ENCODE peak calls at places on chromosomes 13 and 19, in eight cellular contexts. R is CD4-positive, CD25-positive, alpha-beta regulatory T cell; Q is CD4-positive, alpha-beta T cell; A is activated CD4-positive, alpha-beta T cell treated with anti-CD3 and anti-CD28 coated beads for 4 hours; V is heart right ventricle; Z is GOT3; H is K562; W is neural crest cell. Y is an unnamed sample.

GRCh38 chr19:27844261-27844660 is 1368.7 kb downstream of the UQCRFS1 start:
- DNase-seq in R (no peak), Q (no peak), A (no peak), V (no peak), Z (no peak), H (no peak), W (no peak), Y (no peak)

GRCh38 chr13:75514080-75515040 is 23.3 kb downstream of the COMMD6 start:
- DNase-seq in R (no peak), Q (no peak), A (no peak), V (no peak), Z (no peak), H (no peak), W (no peak), Y (no peak)

GRCh38 chr13:44312898-44313551 is 60.6 kb upstream of the SERP2 start:
- DNase-seq in R (no peak), Q (no peak), A (no peak), V (no peak), Z (no peak), H (no peak), W (no peak), Y (no peak)

GRCh38 chr19:42229855-42230331 is 9.8 kb downstream of the ZNF526 start:
- DNase-seq in R (no peak), Q (no peak), A (no peak), V (no peak), Z (no peak), H (peak; percentile 86), W (no peak), Y (no peak)

GRCh38 chr19:15112385-15112784 is 5.2 kb downstream of the SYDE1 start:
- DNase-seq in R (no peak), Q (no peak), A (no peak), V (no peak), Z (no peak), H (peak; percentile 44), W (no peak), Y (no peak)

GRCh38 chr13:48232420-48233096 is 448 bp upstream of the ITM2B start:
- DNase-seq in R (no peak), Q (no peak), A (no peak), V (no peak), Z (no peak), H (no peak), W (no peak), Y (no peak)

GRCh38 chr13:31248361-31248760 is 48.6 kb downstream of the B3GLCT start:
- DNase-seq in R (no peak), Q (no peak), A (no peak), V (no peak), Z (no peak), H (no peak), W (no peak), Y (no peak)

GRCh38 chr19:6710273-6711077 is 10.0 kb downstream of the C3 start:
- DNase-seq in R (no peak), Q (no peak), A (peak; percentile 17), V (no peak), Z (no peak), H (peak; percentile 35), W (no peak), Y (no peak)

GRCh38 chr13:71242191-71242590 is 624.8 kb downstream of the DACH1 start:
- DNase-seq in R (no peak), Q (no peak), A (no peak), V (no peak), Z (no peak), H (no peak), W (no peak), Y (no peak)

GRCh38 chr13:49395416-49396277 is 48.2 kb downstream of the CAB39L start:
- DNase-seq in R (no peak), Q (no peak), A (no peak), V (no peak), Z (no peak), H (no peak), W (no peak), Y (no peak)

GRCh38 chr13:23794267-23795161 is 94.7 kb downstream of the MIPEP start:
- DNase-seq in R (peak; percentile 3), Q (no peak), A (no peak), V (no peak), Z (no peak), H (no peak), W (no peak), Y (no peak)

GRCh38 chr13:93789058-93789457 is 562.5 kb downstream of the GPC6 start:
- DNase-seq in R (no peak), Q (no peak), A (no peak), V (no peak), Z (no peak), H (no peak), W (no peak), Y (no peak)

GRCh38 chr19:3047307-3048189 is 14.7 kb downstream of the TLE5 start:
- DNase-seq in R (peak; percentile 66), Q (peak; percentile 73), A (peak; percentile 69), V (peak; percentile 74), Z (no peak), H (peak; percentile 95), W (peak; percentile 49), Y (peak; percentile 91)

GRCh38 chr13:50998326-50998725 is 88.7 kb downstream of the RNASEH2B start:
- DNase-seq in R (no peak), Q (no peak), A (no peak), V (no peak), Z (no peak), H (no peak), W (no peak), Y (no peak)

GRCh38 chr19:53969366-53969765 is 6.6 kb downstream of the CACNG8 start:
- DNase-seq in R (no peak), Q (no peak), A (no peak), V (no peak), Z (no peak), H (no peak), W (no peak), Y (no peak)

GRCh38 chr19:45824041-45824471 is 8.9 kb upstream of the RSPH6A start:
- DNase-seq in R (no peak), Q (no peak), A (no peak), V (no peak), Z (no peak), H (no peak), W (no peak), Y (no peak)

GRCh38 chr19:18418034-18418724 is 1.0 kb upstream of the SSBP4 start:
- DNase-seq in R (no peak), Q (no peak), A (peak; percentile 59), V (no peak), Z (no peak), H (no peak), W (no peak), Y (no peak)

GRCh38 chr19:34041922-34042521 is 130.3 kb upstream of the LSM14A start:
- DNase-seq in R (peak; percentile 43), Q (peak; percentile 70), A (peak; percentile 54), V (peak; percentile 68), Z (no peak), H (peak; percentile 56), W (peak; percentile 74), Y (peak; percentile 60)

Y was measured in HuH-7.